ENCODE peak calls at places on chromosomes 16 and 17, in five cellular contexts. One of them, this sample, is unnamed.

GRCh38 chr17:68461589-68461988 is 4.3 kb upstream of the WIPI1 start:
- DNase-seq in AG04450: no peak
- DNase-seq in substantia nigra: no peak
- DNase-seq in bronchial epithelial cell: no peak
- DNase-seq in activated T-cell treated with anti-CD3 and anti-CD28 coated beads for 1 hour: no peak
- DNase-seq in this sample: no peak

GRCh38 chr16:10521681-10522274 is 58.6 kb downstream of the EMP2 start:
- DNase-seq in activated T-cell treated with anti-CD3 and anti-CD28 coated beads for 1 hour: peak; percentile 14
- DNase-seq in substantia nigra: no peak
- DNase-seq in AG04450: peak; percentile 6
- DNase-seq in bronchial epithelial cell: peak; percentile 62
- DNase-seq in this sample: no peak

GRCh38 chr17:12180644-12181261 is 160.1 kb downstream of the MAP2K4 start:
- DNase-seq in bronchial epithelial cell: peak; percentile 42
- DNase-seq in AG04450: peak; percentile 53
- DNase-seq in substantia nigra: no peak
- DNase-seq in activated T-cell treated with anti-CD3 and anti-CD28 coated beads for 1 hour: no peak
- DNase-seq in this sample: peak; percentile 11

GRCh38 chr17:57366558-57367351 is 110.4 kb downstream of the MSI2 start:
- DNase-seq in activated T-cell treated with anti-CD3 and anti-CD28 coated beads for 1 hour: no peak
- DNase-seq in substantia nigra: no peak
- DNase-seq in bronchial epithelial cell: no peak
- DNase-seq in AG04450: no peak
- DNase-seq in this sample: no peak

GRCh38 chr17:63487014-63487339 is 10.1 kb downstream of the ACE start:
- DNase-seq in bronchial epithelial cell: no peak
- DNase-seq in activated T-cell treated with anti-CD3 and anti-CD28 coated beads for 1 hour: no peak
- DNase-seq in substantia nigra: no peak
- DNase-seq in AG04450: no peak
- DNase-seq in this sample: no peak

GRCh38 chr17:56597495-56597990 is 4.0 kb downstream of the NOG start:
- DNase-seq in AG04450: no peak
- DNase-seq in bronchial epithelial cell: no peak
- DNase-seq in activated T-cell treated with anti-CD3 and anti-CD28 coated beads for 1 hour: no peak
- DNase-seq in substantia nigra: no peak
- DNase-seq in this sample: no peak

GRCh38 chr17:55510986-55511721 is at the start of gene SMIM36:
- DNase-seq in AG04450: no peak
- DNase-seq in substantia nigra: no peak
- DNase-seq in bronchial epithelial cell: no peak
- DNase-seq in activated T-cell treated with anti-CD3 and anti-CD28 coated beads for 1 hour: no peak
- DNase-seq in this sample: no peak

GRCh38 chr16:1899641-1900451 is 18.4 kb downstream of the HS3ST6 start:
- DNase-seq in activated T-cell treated with anti-CD3 and anti-CD28 coated beads for 1 hour: no peak
- DNase-seq in substantia nigra: no peak
- DNase-seq in bronchial epithelial cell: peak; percentile 54
- DNase-seq in AG04450: no peak
- DNase-seq in this sample: no peak

GRCh38 chr17:28369684-28370034 is 448 bp downstream of the VTN start:
- DNase-seq in substantia nigra: no peak
- DNase-seq in activated T-cell treated with anti-CD3 and anti-CD28 coated beads for 1 hour: no peak
- DNase-seq in AG04450: no peak
- DNase-seq in bronchial epithelial cell: no peak
- DNase-seq in this sample: no peak

GRCh38 chr17:1736348-1737281 is 6.1 kb upstream of the SERPINF2 start:
- DNase-seq in activated T-cell treated with anti-CD3 and anti-CD28 coated beads for 1 hour: no peak
- DNase-seq in bronchial epithelial cell: peak; percentile 64
- DNase-seq in substantia nigra: no peak
- DNase-seq in AG04450: peak; percentile 32
- DNase-seq in this sample: peak; percentile 64

GRCh38 chr16:54334208-54334607 is 47.6 kb upstream of the IRX3 start:
- DNase-seq in AG04450: no peak
- DNase-seq in substantia nigra: no peak
- DNase-seq in activated T-cell treated with anti-CD3 and anti-CD28 coated beads for 1 hour: no peak
- DNase-seq in bronchial epithelial cell: peak; percentile 41
- DNase-seq in this sample: no peak

GRCh38 chr17:40290629-40291296 is 3.1 kb downstream of the CDC6 start:
- DNase-seq in AG04450: peak; percentile 88
- DNase-seq in substantia nigra: no peak
- DNase-seq in activated T-cell treated with anti-CD3 and anti-CD28 coated beads for 1 hour: no peak
- DNase-seq in bronchial epithelial cell: peak; percentile 94
- DNase-seq in this sample: peak; percentile 88

This sample was measured in skeletal muscle cell.